ENCODE peak calls at places on chromosomes 13 and 19, in six cellular contexts. One of them, this sample, is unnamed.

GRCh38 chr19:28556371-28556770 is 656.6 kb downstream of the UQCRFS1 start:
- DNase-seq in T follicular helper cell: no peak
- DNase-seq in nephron progenitor cell: no peak
- DNase-seq in stimulated activated CD4-positive, alpha-beta T cell treated with anti-CD3 and anti-CD28 coated beads, Interleukin-4, amount 100 ng/mL, for 48 hours: no peak
- DNase-seq in left ventricle myocardium inferior: no peak
- DNase-seq in RWPE1: no peak
- DNase-seq in this sample: no peak

GRCh38 chr13:48942131-48942530 is 33.6 kb upstream of the FNDC3A start:
- DNase-seq in T follicular helper cell: no peak
- DNase-seq in nephron progenitor cell: no peak
- DNase-seq in stimulated activated CD4-positive, alpha-beta T cell treated with anti-CD3 and anti-CD28 coated beads, Interleukin-4, amount 100 ng/mL, for 48 hours: no peak
- DNase-seq in left ventricle myocardium inferior: no peak
- DNase-seq in RWPE1: peak
- DNase-seq in this sample: peak

GRCh38 chr13:38202730-38203129 is 146.9 kb upstream of the UFM1 start:
- DNase-seq in T follicular helper cell: no peak
- DNase-seq in nephron progenitor cell: no peak
- DNase-seq in stimulated activated CD4-positive, alpha-beta T cell treated with anti-CD3 and anti-CD28 coated beads, Interleukin-4, amount 100 ng/mL, for 48 hours: peak
- DNase-seq in left ventricle myocardium inferior: no peak
- DNase-seq in RWPE1: peak
- DNase-seq in this sample: peak

GRCh38 chr13:33487575-33488243 is 202.2 kb upstream of the STARD13 start:
- DNase-seq in T follicular helper cell: no peak
- DNase-seq in nephron progenitor cell: no peak
- DNase-seq in stimulated activated CD4-positive, alpha-beta T cell treated with anti-CD3 and anti-CD28 coated beads, Interleukin-4, amount 100 ng/mL, for 48 hours: no peak
- DNase-seq in left ventricle myocardium inferior: no peak
- DNase-seq in RWPE1: no peak
- DNase-seq in this sample: peak

GRCh38 chr19:12782424-12783225 is 7.3 kb upstream of the HOOK2 start:
- DNase-seq in T follicular helper cell: peak
- DNase-seq in nephron progenitor cell: peak
- DNase-seq in stimulated activated CD4-positive, alpha-beta T cell treated with anti-CD3 and anti-CD28 coated beads, Interleukin-4, amount 100 ng/mL, for 48 hours: peak
- DNase-seq in left ventricle myocardium inferior: peak
- DNase-seq in RWPE1: peak
- DNase-seq in this sample: peak

GRCh38 chr19:46614114-46614701 is 10.7 kb downstream of the PTGIR start:
- DNase-seq in T follicular helper cell: peak
- DNase-seq in nephron progenitor cell: peak
- DNase-seq in stimulated activated CD4-positive, alpha-beta T cell treated with anti-CD3 and anti-CD28 coated beads, Interleukin-4, amount 100 ng/mL, for 48 hours: peak
- DNase-seq in left ventricle myocardium inferior: peak
- DNase-seq in RWPE1: peak
- DNase-seq in this sample: peak

GRCh38 chr13:46295531-46296464 is 84.1 kb downstream of the LRRC63 start:
- DNase-seq in T follicular helper cell: peak
- DNase-seq in nephron progenitor cell: no peak
- DNase-seq in stimulated activated CD4-positive, alpha-beta T cell treated with anti-CD3 and anti-CD28 coated beads, Interleukin-4, amount 100 ng/mL, for 48 hours: peak
- DNase-seq in left ventricle myocardium inferior: no peak
- DNase-seq in RWPE1: peak
- DNase-seq in this sample: peak

GRCh38 chr13:64992314-64992713 is 2237.8 kb downstream of the PCDH9 start:
- DNase-seq in T follicular helper cell: no peak
- DNase-seq in nephron progenitor cell: no peak
- DNase-seq in stimulated activated CD4-positive, alpha-beta T cell treated with anti-CD3 and anti-CD28 coated beads, Interleukin-4, amount 100 ng/mL, for 48 hours: no peak
- DNase-seq in left ventricle myocardium inferior: no peak
- DNase-seq in RWPE1: no peak
- DNase-seq in this sample: no peak

GRCh38 chr13:23445794-23446193 is 12.3 kb upstream of the SACS start:
- DNase-seq in T follicular helper cell: no peak
- DNase-seq in nephron progenitor cell: no peak
- DNase-seq in stimulated activated CD4-positive, alpha-beta T cell treated with anti-CD3 and anti-CD28 coated beads, Interleukin-4, amount 100 ng/mL, for 48 hours: no peak
- DNase-seq in left ventricle myocardium inferior: no peak
- DNase-seq in RWPE1: peak
- DNase-seq in this sample: peak

GRCh38 chr19:6076675-6077463 is 33.4 kb downstream of the RFX2 start:
- DNase-seq in T follicular helper cell: no peak
- DNase-seq in nephron progenitor cell: no peak
- DNase-seq in stimulated activated CD4-positive, alpha-beta T cell treated with anti-CD3 and anti-CD28 coated beads, Interleukin-4, amount 100 ng/mL, for 48 hours: no peak
- DNase-seq in left ventricle myocardium inferior: no peak
- DNase-seq in RWPE1: peak
- DNase-seq in this sample: peak

GRCh38 chr19:49894011-49894664 is 2.5 kb downstream of the IL4I1 start:
- DNase-seq in T follicular helper cell: no peak
- DNase-seq in nephron progenitor cell: no peak
- DNase-seq in stimulated activated CD4-positive, alpha-beta T cell treated with anti-CD3 and anti-CD28 coated beads, Interleukin-4, amount 100 ng/mL, for 48 hours: no peak
- DNase-seq in left ventricle myocardium inferior: no peak
- DNase-seq in RWPE1: no peak
- DNase-seq in this sample: no peak

GRCh38 chr13:108795841-108796240 is 166.4 kb downstream of the MYO16 start:
- DNase-seq in T follicular helper cell: no peak
- DNase-seq in nephron progenitor cell: no peak
- DNase-seq in stimulated activated CD4-positive, alpha-beta T cell treated with anti-CD3 and anti-CD28 coated beads, Interleukin-4, amount 100 ng/mL, for 48 hours: no peak
- DNase-seq in left ventricle myocardium inferior: no peak
- DNase-seq in RWPE1: no peak
- DNase-seq in this sample: no peak

GRCh38 chr19:7196721-7197168 is 97.5 kb downstream of the INSR start:
- DNase-seq in T follicular helper cell: no peak
- DNase-seq in nephron progenitor cell: no peak
- DNase-seq in stimulated activated CD4-positive, alpha-beta T cell treated with anti-CD3 and anti-CD28 coated beads, Interleukin-4, amount 100 ng/mL, for 48 hours: no peak
- DNase-seq in left ventricle myocardium inferior: no peak
- DNase-seq in RWPE1: no peak
- DNase-seq in this sample: no peak

GRCh38 chr19:13181747-13182388 is 31.7 kb downstream of the IER2 start:
- DNase-seq in T follicular helper cell: no peak
- DNase-seq in nephron progenitor cell: no peak
- DNase-seq in stimulated activated CD4-positive, alpha-beta T cell treated with anti-CD3 and anti-CD28 coated beads, Interleukin-4, amount 100 ng/mL, for 48 hours: no peak
- DNase-seq in left ventricle myocardium inferior: peak
- DNase-seq in RWPE1: no peak
- DNase-seq in this sample: peak

GRCh38 chr19:48044561-48044960 is 682 bp upstream of the CABP5 start:
- DNase-seq in T follicular helper cell: no peak
- DNase-seq in nephron progenitor cell: no peak
- DNase-seq in stimulated activated CD4-positive, alpha-beta T cell treated with anti-CD3 and anti-CD28 coated beads, Interleukin-4, amount 100 ng/mL, for 48 hours: no peak
- DNase-seq in left ventricle myocardium inferior: no peak
- DNase-seq in RWPE1: no peak
- DNase-seq in this sample: no peak

GRCh38 chr13:112064222-112064621 is 2.7 kb upstream of the SOX1 start:
- DNase-seq in T follicular helper cell: no peak
- DNase-seq in nephron progenitor cell: no peak
- DNase-seq in stimulated activated CD4-positive, alpha-beta T cell treated with anti-CD3 and anti-CD28 coated beads, Interleukin-4, amount 100 ng/mL, for 48 hours: no peak
- DNase-seq in left ventricle myocardium inferior: no peak
- DNase-seq in RWPE1: no peak
- DNase-seq in this sample: no peak

GRCh38 chr13:23881408-23881785 is 7.8 kb downstream of the MIPEP start:
- DNase-seq in T follicular helper cell: no peak
- DNase-seq in nephron progenitor cell: no peak
- DNase-seq in stimulated activated CD4-positive, alpha-beta T cell treated with anti-CD3 and anti-CD28 coated beads, Interleukin-4, amount 100 ng/mL, for 48 hours: no peak
- DNase-seq in left ventricle myocardium inferior: no peak
- DNase-seq in RWPE1: no peak
- DNase-seq in this sample: no peak

GRCh38 chr19:29540128-29540527 is 14.3 kb downstream of the VSTM2B start:
- DNase-seq in T follicular helper cell: no peak
- DNase-seq in nephron progenitor cell: no peak
- DNase-seq in stimulated activated CD4-positive, alpha-beta T cell treated with anti-CD3 and anti-CD28 coated beads, Interleukin-4, amount 100 ng/mL, for 48 hours: no peak
- DNase-seq in left ventricle myocardium inferior: no peak
- DNase-seq in RWPE1: no peak
- DNase-seq in this sample: no peak

GRCh38 chr13:110924639-110924934 is 9.7 kb upstream of the ANKRD10 start:
- DNase-seq in T follicular helper cell: no peak
- DNase-seq in nephron progenitor cell: no peak
- DNase-seq in stimulated activated CD4-positive, alpha-beta T cell treated with anti-CD3 and anti-CD28 coated beads, Interleukin-4, amount 100 ng/mL, for 48 hours: no peak
- DNase-seq in left ventricle myocardium inferior: no peak
- DNase-seq in RWPE1: no peak
- DNase-seq in this sample: no peak

GRCh38 chr19:48858984-48859710 is 9.3 kb downstream of the PLEKHA4 start:
- DNase-seq in T follicular helper cell: peak
- DNase-seq in nephron progenitor cell: no peak
- DNase-seq in stimulated activated CD4-positive, alpha-beta T cell treated with anti-CD3 and anti-CD28 coated beads, Interleukin-4, amount 100 ng/mL, for 48 hours: peak
- DNase-seq in left ventricle myocardium inferior: peak
- DNase-seq in RWPE1: no peak
- DNase-seq in this sample: no peak

GRCh38 chr19:19540707-19541515 is 2.8 kb downstream of the CILP2 start:
- DNase-seq in T follicular helper cell: peak
- DNase-seq in nephron progenitor cell: peak
- DNase-seq in stimulated activated CD4-positive, alpha-beta T cell treated with anti-CD3 and anti-CD28 coated beads, Interleukin-4, amount 100 ng/mL, for 48 hours: peak
- DNase-seq in left ventricle myocardium inferior: no peak
- DNase-seq in RWPE1: peak
- DNase-seq in this sample: peak

GRCh38 chr13:48567521-48568331 is 34.8 kb upstream of the RCBTB2 start:
- DNase-seq in T follicular helper cell: no peak
- DNase-seq in nephron progenitor cell: no peak
- DNase-seq in stimulated activated CD4-positive, alpha-beta T cell treated with anti-CD3 and anti-CD28 coated beads, Interleukin-4, amount 100 ng/mL, for 48 hours: no peak
- DNase-seq in left ventricle myocardium inferior: no peak
- DNase-seq in RWPE1: no peak
- DNase-seq in this sample: no peak

GRCh38 chr19:57389194-57389729 is 392 bp upstream of the ZNF548 start:
- DNase-seq in T follicular helper cell: no peak
- DNase-seq in nephron progenitor cell: no peak
- DNase-seq in stimulated activated CD4-positive, alpha-beta T cell treated with anti-CD3 and anti-CD28 coated beads, Interleukin-4, amount 100 ng/mL, for 48 hours: no peak
- DNase-seq in left ventricle myocardium inferior: no peak
- DNase-seq in RWPE1: no peak
- DNase-seq in this sample: no peak

GRCh38 chr13:60482012-60482411 is 85.0 kb downstream of the TDRD3 start:
- DNase-seq in T follicular helper cell: no peak
- DNase-seq in nephron progenitor cell: no peak
- DNase-seq in stimulated activated CD4-positive, alpha-beta T cell treated with anti-CD3 and anti-CD28 coated beads, Interleukin-4, amount 100 ng/mL, for 48 hours: no peak
- DNase-seq in left ventricle myocardium inferior: no peak
- DNase-seq in RWPE1: no peak
- DNase-seq in this sample: no peak

GRCh38 chr19:34229721-34230120 is 24.6 kb upstream of the GARRE1 start:
- DNase-seq in T follicular helper cell: no peak
- DNase-seq in nephron progenitor cell: no peak
- DNase-seq in stimulated activated CD4-positive, alpha-beta T cell treated with anti-CD3 and anti-CD28 coated beads, Interleukin-4, amount 100 ng/mL, for 48 hours: no peak
- DNase-seq in left ventricle myocardium inferior: no peak
- DNase-seq in RWPE1: no peak
- DNase-seq in this sample: no peak

GRCh38 chr19:3224346-3225325 is at the start of gene CELF5:
- DNase-seq in T follicular helper cell: peak
- DNase-seq in nephron progenitor cell: peak
- DNase-seq in stimulated activated CD4-positive, alpha-beta T cell treated with anti-CD3 and anti-CD28 coated beads, Interleukin-4, amount 100 ng/mL, for 48 hours: peak
- DNase-seq in left ventricle myocardium inferior: peak
- DNase-seq in RWPE1: peak
- DNase-seq in this sample: peak

GRCh38 chr19:41323430-41324125 is 13.6 kb downstream of the CCDC97 start:
- DNase-seq in T follicular helper cell: no peak
- DNase-seq in nephron progenitor cell: peak
- DNase-seq in stimulated activated CD4-positive, alpha-beta T cell treated with anti-CD3 and anti-CD28 coated beads, Interleukin-4, amount 100 ng/mL, for 48 hours: no peak
- DNase-seq in left ventricle myocardium inferior: peak
- DNase-seq in RWPE1: peak
- DNase-seq in this sample: peak